ENCODE peak calls at places on chromosomes 5 and 9, in seven cellular contexts. W, M, J, R, Q, E and H are unnamed samples.

GRCh38 chr5:76576468-76576867 is 46.7 kb downstream of the F2RL2 start:
- DNase-seq in J (no peak), M (no peak), W (no peak), E (no peak), R (no peak), Q (no peak), H (no peak)

GRCh38 chr9:86516564-86516963 is 162.4 kb upstream of the TUT7 start:
- DNase-seq in R (peak; percentile 34), W (no peak), M (no peak), J (no peak), E (no peak), Q (no peak), H (no peak)

GRCh38 chr9:28120241-28121025 is 547.2 kb upstream of the C9orf72 start:
- DNase-seq in R (no peak), E (no peak), W (no peak), M (no peak), J (no peak), Q (no peak), H (no peak)

GRCh38 chr9:117245225-117245624 is 169.6 kb downstream of the ASTN2 start:
- DNase-seq in W (no peak), J (no peak), M (peak; percentile 19), Q (no peak), E (no peak), R (no peak), H (no peak)

GRCh38 chr9:135802876-135803419 is 101.0 kb downstream of the KCNT1 start:
- DNase-seq in J (no peak), R (no peak), Q (no peak), M (no peak), E (no peak), W (no peak), H (no peak)

GRCh38 chr5:127785098-127785927 is 82.1 kb downstream of the CCDC192 start:
- DNase-seq in J (no peak), Q (no peak), W (peak; percentile 96), M (no peak), E (peak; percentile 32), R (no peak), H (no peak)

GRCh38 chr5:90473321-90474234 is 993 bp downstream of the MBLAC2 start:
- DNase-seq in E (peak; percentile 4), Q (peak; percentile 69), R (peak; percentile 59), J (no peak), W (peak; percentile 18), M (no peak), H (no peak)

GRCh38 chr9:132412089-132412488 is 2.1 kb downstream of the CFAP77 start:
- DNase-seq in W (no peak), M (no peak), E (no peak), R (peak; percentile 70), J (no peak), Q (no peak), H (no peak)

GRCh38 chr9:126723807-126724172 is 81.0 kb upstream of the ZBTB43 start:
- DNase-seq in W (no peak), R (peak; percentile 49), M (peak; percentile 45), E (no peak), J (no peak), Q (no peak), H (no peak)

GRCh38 chr5:72847989-72848473 is 31.6 kb downstream of the TNPO1 start:
- DNase-seq in J (peak; percentile 69), W (peak; percentile 93), Q (peak; percentile 92), M (peak; percentile 93), E (peak; percentile 75), R (peak; percentile 89), H (peak; percentile 29)

GRCh38 chr5:105616599-105616998 is 2054.0 kb upstream of the NUDT12 start:
- DNase-seq in Q (no peak), M (no peak), R (no peak), J (no peak), W (no peak), E (no peak), H (no peak)

GRCh38 chr9:38417003-38417965 is 7.0 kb downstream of the IGFBPL1 start:
- DNase-seq in M (no peak), Q (no peak), W (no peak), R (peak; percentile 80), J (no peak), E (no peak), H (no peak)

GRCh38 chr5:171308453-171309275 is at the start of gene TLX3:
- DNase-seq in E (no peak), M (no peak), W (peak; percentile 23), J (no peak), Q (no peak), R (peak; percentile 87), H (no peak)

GRCh38 chr9:87464110-87464991 is 33.3 kb upstream of the DAPK1 start:
- DNase-seq in R (no peak), E (peak; percentile 2), M (no peak), J (no peak), W (no peak), Q (no peak), H (no peak)

GRCh38 chr5:108003178-108003577 is 332.4 kb upstream of the EFNA5 start:
- DNase-seq in M (no peak), R (no peak), E (no peak), Q (no peak), W (peak; percentile 61), J (no peak), H (no peak)

GRCh38 chr9:69584746-69585145 is 87.4 kb downstream of the APBA1 start:
- DNase-seq in W (no peak), E (no peak), Q (no peak), J (no peak), M (no peak), R (no peak), H (no peak)

GRCh38 chr5:147966829-147967228 is 60.5 kb upstream of the C5orf46 start:
- DNase-seq in M (no peak), W (no peak), Q (no peak), E (no peak), R (no peak), J (no peak), H (no peak)

GRCh38 chr9:18393340-18394130 is 80.4 kb upstream of the ADAMTSL1 start:
- DNase-seq in J (no peak), R (no peak), M (no peak), Q (no peak), W (peak; percentile 96), E (peak; percentile 74), H (no peak)

GRCh38 chr9:133207540-133208170 is 1.4 kb downstream of the OBP2B start:
- DNase-seq in J (no peak), M (no peak), W (no peak), R (no peak), E (no peak), Q (no peak), H (no peak)

GRCh38 chr5:112355058-112355685 is 63.9 kb downstream of the EPB41L4A start:
- DNase-seq in J (no peak), M (no peak), R (no peak), W (no peak), Q (no peak), E (no peak), H (no peak)

GRCh38 chr5:134649163-134649916 is 755 bp downstream of the SEC24A start:
- DNase-seq in R (no peak), W (peak; percentile 8), M (no peak), J (no peak), Q (peak; percentile 61), E (no peak), H (no peak)

GRCh38 chr5:117054808-117055398 is 480.3 kb upstream of the SEMA6A start:
- DNase-seq in W (no peak), R (no peak), Q (no peak), J (no peak), M (no peak), E (no peak), H (no peak)